ENCODE peak calls at places on chromosomes 4 and X, in nine cellular contexts. One of them, this sample, is unnamed.

GRCh38 chrX:134803060-134803459 is 144.8 kb upstream of the PLAC1 start:
- DNase-seq in naive thymus-derived CD4-positive, alpha-beta T cell: no peak
- DNase-seq in activated CD4-positive, CD25-positive, alpha-beta regulatory T cell: no peak
- DNase-seq in CD4-positive, alpha-beta memory T cell: no peak
- DNase-seq in T47D: no peak
- DNase-seq in HEK293T: no peak
- DNase-seq in HepG2: peak
- DNase-seq in AML-193: no peak
- DNase-seq in RCC 7860: no peak
- DNase-seq in this sample: no peak

GRCh38 chr4:37770016-37770415 is 56.5 kb upstream of the PGM2 start:
- DNase-seq in CD4-positive, alpha-beta memory T cell: no peak
- DNase-seq in AML-193: no peak
- DNase-seq in RCC 7860: no peak
- DNase-seq in activated CD4-positive, CD25-positive, alpha-beta regulatory T cell: no peak
- DNase-seq in naive thymus-derived CD4-positive, alpha-beta T cell: no peak
- DNase-seq in HepG2: no peak
- DNase-seq in HEK293T: no peak
- DNase-seq in T47D: no peak
- DNase-seq in this sample: no peak

GRCh38 chr4:17241835-17242234 is 270.1 kb downstream of the QDPR start:
- DNase-seq in naive thymus-derived CD4-positive, alpha-beta T cell: no peak
- DNase-seq in AML-193: no peak
- DNase-seq in T47D: no peak
- DNase-seq in HEK293T: no peak
- DNase-seq in HepG2: no peak
- DNase-seq in CD4-positive, alpha-beta memory T cell: no peak
- DNase-seq in RCC 7860: no peak
- DNase-seq in activated CD4-positive, CD25-positive, alpha-beta regulatory T cell: no peak
- DNase-seq in this sample: no peak

GRCh38 chr4:127783026-127783769 is 1.1 kb downstream of the HSPA4L start:
- DNase-seq in naive thymus-derived CD4-positive, alpha-beta T cell: no peak
- DNase-seq in AML-193: no peak
- DNase-seq in activated CD4-positive, CD25-positive, alpha-beta regulatory T cell: no peak
- DNase-seq in HepG2: peak
- DNase-seq in CD4-positive, alpha-beta memory T cell: peak
- DNase-seq in RCC 7860: peak
- DNase-seq in HEK293T: peak
- DNase-seq in T47D: peak
- DNase-seq in this sample: no peak

GRCh38 chr4:83767017-83767541 is 231.2 kb downstream of the GPAT3 start:
- DNase-seq in AML-193: no peak
- DNase-seq in activated CD4-positive, CD25-positive, alpha-beta regulatory T cell: no peak
- DNase-seq in HepG2: no peak
- DNase-seq in HEK293T: no peak
- DNase-seq in CD4-positive, alpha-beta memory T cell: no peak
- DNase-seq in naive thymus-derived CD4-positive, alpha-beta T cell: no peak
- DNase-seq in RCC 7860: no peak
- DNase-seq in T47D: no peak
- DNase-seq in this sample: no peak

GRCh38 chr4:14379148-14379547 is 623.1 kb upstream of the CPEB2 start:
- DNase-seq in HEK293T: no peak
- DNase-seq in T47D: no peak
- DNase-seq in activated CD4-positive, CD25-positive, alpha-beta regulatory T cell: no peak
- DNase-seq in RCC 7860: no peak
- DNase-seq in naive thymus-derived CD4-positive, alpha-beta T cell: no peak
- DNase-seq in HepG2: no peak
- DNase-seq in CD4-positive, alpha-beta memory T cell: no peak
- DNase-seq in AML-193: no peak
- DNase-seq in this sample: no peak

GRCh38 chr4:77215107-77215506 is 58.1 kb downstream of the CCNG2 start:
- DNase-seq in HepG2: no peak
- DNase-seq in CD4-positive, alpha-beta memory T cell: no peak
- DNase-seq in naive thymus-derived CD4-positive, alpha-beta T cell: no peak
- DNase-seq in RCC 7860: no peak
- DNase-seq in AML-193: no peak
- DNase-seq in activated CD4-positive, CD25-positive, alpha-beta regulatory T cell: no peak
- DNase-seq in T47D: no peak
- DNase-seq in HEK293T: no peak
- DNase-seq in this sample: no peak

GRCh38 chrX:1597345-1598020 is 6.1 kb downstream of the AKAP17A start:
- DNase-seq in HepG2: no peak
- DNase-seq in naive thymus-derived CD4-positive, alpha-beta T cell: no peak
- DNase-seq in activated CD4-positive, CD25-positive, alpha-beta regulatory T cell: no peak
- DNase-seq in T47D: no peak
- DNase-seq in CD4-positive, alpha-beta memory T cell: no peak
- DNase-seq in RCC 7860: no peak
- DNase-seq in HEK293T: no peak
- DNase-seq in AML-193: no peak
- DNase-seq in this sample: no peak

GRCh38 chr4:13947921-13948320 is 320.4 kb upstream of the BOD1L1 start:
- DNase-seq in RCC 7860: no peak
- DNase-seq in naive thymus-derived CD4-positive, alpha-beta T cell: no peak
- DNase-seq in CD4-positive, alpha-beta memory T cell: no peak
- DNase-seq in T47D: no peak
- DNase-seq in HepG2: no peak
- DNase-seq in activated CD4-positive, CD25-positive, alpha-beta regulatory T cell: no peak
- DNase-seq in AML-193: no peak
- DNase-seq in HEK293T: no peak
- DNase-seq in this sample: no peak

GRCh38 chr4:40264497-40264896 is 67.7 kb downstream of the RHOH start:
- DNase-seq in CD4-positive, alpha-beta memory T cell: no peak
- DNase-seq in naive thymus-derived CD4-positive, alpha-beta T cell: no peak
- DNase-seq in HEK293T: no peak
- DNase-seq in AML-193: peak
- DNase-seq in activated CD4-positive, CD25-positive, alpha-beta regulatory T cell: no peak
- DNase-seq in RCC 7860: no peak
- DNase-seq in HepG2: no peak
- DNase-seq in T47D: no peak
- DNase-seq in this sample: no peak

GRCh38 chr4:151227731-151228130 is 49.2 kb upstream of the PRSS48 start:
- DNase-seq in T47D: no peak
- DNase-seq in HEK293T: no peak
- DNase-seq in naive thymus-derived CD4-positive, alpha-beta T cell: no peak
- DNase-seq in activated CD4-positive, CD25-positive, alpha-beta regulatory T cell: no peak
- DNase-seq in AML-193: no peak
- DNase-seq in HepG2: no peak
- DNase-seq in CD4-positive, alpha-beta memory T cell: no peak
- DNase-seq in RCC 7860: peak
- DNase-seq in this sample: no peak

GRCh38 chr4:84706286-84706685 is 123.4 kb downstream of the CDS1 start:
- DNase-seq in AML-193: no peak
- DNase-seq in HEK293T: no peak
- DNase-seq in CD4-positive, alpha-beta memory T cell: no peak
- DNase-seq in RCC 7860: no peak
- DNase-seq in HepG2: peak
- DNase-seq in T47D: no peak
- DNase-seq in naive thymus-derived CD4-positive, alpha-beta T cell: no peak
- DNase-seq in activated CD4-positive, CD25-positive, alpha-beta regulatory T cell: no peak
- DNase-seq in this sample: no peak

This sample was measured in central memory CD8-positive, alpha-beta T cell.